ENCODE peak calls at places on chromosomes 16 and 17, in five cellular contexts. One of them, this sample, is unnamed.

GRCh38 chr17:80283116-80283852 is 22.6 kb downstream of the RNF213 start:
- DNase-seq in IMR-90: no peak
- DNase-seq in H1: no peak
- DNase-seq in trophoblast cell: no peak
- DNase-seq in neuronal stem cell: no peak
- DNase-seq in this sample: no peak

GRCh38 chr16:89314858-89315257 is 97.4 kb downstream of the ZNF778 start:
- DNase-seq in IMR-90: no peak
- DNase-seq in H1: no peak
- DNase-seq in trophoblast cell: no peak
- DNase-seq in neuronal stem cell: no peak
- DNase-seq in this sample: no peak

GRCh38 chr16:89360760-89361435 is 129.5 kb downstream of the ANKRD11 start:
- DNase-seq in IMR-90: no peak
- DNase-seq in H1: no peak
- DNase-seq in trophoblast cell: no peak
- DNase-seq in neuronal stem cell: no peak
- DNase-seq in this sample: no peak

GRCh38 chr16:440627-441026 is 15.2 kb downstream of the RAB11FIP3 start:
- DNase-seq in IMR-90: no peak
- DNase-seq in H1: no peak
- DNase-seq in trophoblast cell: no peak
- DNase-seq in neuronal stem cell: no peak
- DNase-seq in this sample: no peak

GRCh38 chr17:45743626-45744326 is 40.3 kb upstream of the CRHR1 start:
- DNase-seq in IMR-90: no peak
- DNase-seq in H1: no peak
- DNase-seq in trophoblast cell: no peak
- DNase-seq in neuronal stem cell: no peak
- DNase-seq in this sample: no peak

GRCh38 chr16:73864868-73865267 is 431.7 kb upstream of the PSMD7 start:
- DNase-seq in IMR-90: no peak
- DNase-seq in H1: no peak
- DNase-seq in trophoblast cell: no peak
- DNase-seq in neuronal stem cell: no peak
- DNase-seq in this sample: no peak

GRCh38 chr17:65170839-65171238 is 33.7 kb downstream of the RGS9 start:
- DNase-seq in IMR-90: peak
- DNase-seq in H1: no peak
- DNase-seq in trophoblast cell: no peak
- DNase-seq in neuronal stem cell: no peak
- DNase-seq in this sample: no peak

GRCh38 chr17:55420067-55420775 is 1.4 kb downstream of the MMD start:
- DNase-seq in IMR-90: no peak
- DNase-seq in H1: no peak
- DNase-seq in trophoblast cell: peak
- DNase-seq in neuronal stem cell: no peak
- DNase-seq in this sample: no peak

GRCh38 chr16:84438971-84439696 is 65.3 kb downstream of the MEAK7 start:
- DNase-seq in IMR-90: no peak
- DNase-seq in H1: no peak
- DNase-seq in trophoblast cell: no peak
- DNase-seq in neuronal stem cell: no peak
- DNase-seq in this sample: no peak

GRCh38 chr17:49895812-49896211 is 47.9 kb upstream of the TAC4 start:
- DNase-seq in IMR-90: no peak
- DNase-seq in H1: no peak
- DNase-seq in trophoblast cell: no peak
- DNase-seq in neuronal stem cell: no peak
- DNase-seq in this sample: no peak

GRCh38 chr16:89172901-89173628 is 1.5 kb downstream of the CDH15 start:
- DNase-seq in IMR-90: no peak
- DNase-seq in H1: no peak
- DNase-seq in trophoblast cell: no peak
- DNase-seq in neuronal stem cell: no peak
- DNase-seq in this sample: no peak

GRCh38 chr16:81035398-81035974 is at the start of gene ATMIN:
- DNase-seq in IMR-90: peak
- DNase-seq in H1: peak
- DNase-seq in trophoblast cell: peak
- DNase-seq in neuronal stem cell: peak
- DNase-seq in this sample: peak

GRCh38 chr17:77098884-77099545 is 41.8 kb upstream of the SEC14L1 start:
- DNase-seq in IMR-90: peak
- DNase-seq in H1: no peak
- DNase-seq in trophoblast cell: peak
- DNase-seq in neuronal stem cell: no peak
- DNase-seq in this sample: no peak

GRCh38 chr17:48582750-48583069 is 4.6 kb upstream of the HOXB4 start:
- DNase-seq in IMR-90: no peak
- DNase-seq in H1: no peak
- DNase-seq in trophoblast cell: no peak
- DNase-seq in neuronal stem cell: no peak
- DNase-seq in this sample: no peak

GRCh38 chr17:48578616-48579560 is 738 bp upstream of the HOXB4 start:
- DNase-seq in IMR-90: peak
- DNase-seq in H1: no peak
- DNase-seq in trophoblast cell: no peak
- DNase-seq in neuronal stem cell: no peak
- DNase-seq in this sample: no peak

GRCh38 chr17:48577330-48577945 is 712 bp downstream of the HOXB4 start:
- DNase-seq in IMR-90: peak
- DNase-seq in H1: no peak
- DNase-seq in trophoblast cell: no peak
- DNase-seq in neuronal stem cell: no peak
- DNase-seq in this sample: no peak

GRCh38 chr17:48577946-48578615 is at the start of gene HOXB4:
- DNase-seq in IMR-90: peak
- DNase-seq in H1: no peak
- DNase-seq in trophoblast cell: peak
- DNase-seq in neuronal stem cell: no peak
- DNase-seq in this sample: peak

DNA sequence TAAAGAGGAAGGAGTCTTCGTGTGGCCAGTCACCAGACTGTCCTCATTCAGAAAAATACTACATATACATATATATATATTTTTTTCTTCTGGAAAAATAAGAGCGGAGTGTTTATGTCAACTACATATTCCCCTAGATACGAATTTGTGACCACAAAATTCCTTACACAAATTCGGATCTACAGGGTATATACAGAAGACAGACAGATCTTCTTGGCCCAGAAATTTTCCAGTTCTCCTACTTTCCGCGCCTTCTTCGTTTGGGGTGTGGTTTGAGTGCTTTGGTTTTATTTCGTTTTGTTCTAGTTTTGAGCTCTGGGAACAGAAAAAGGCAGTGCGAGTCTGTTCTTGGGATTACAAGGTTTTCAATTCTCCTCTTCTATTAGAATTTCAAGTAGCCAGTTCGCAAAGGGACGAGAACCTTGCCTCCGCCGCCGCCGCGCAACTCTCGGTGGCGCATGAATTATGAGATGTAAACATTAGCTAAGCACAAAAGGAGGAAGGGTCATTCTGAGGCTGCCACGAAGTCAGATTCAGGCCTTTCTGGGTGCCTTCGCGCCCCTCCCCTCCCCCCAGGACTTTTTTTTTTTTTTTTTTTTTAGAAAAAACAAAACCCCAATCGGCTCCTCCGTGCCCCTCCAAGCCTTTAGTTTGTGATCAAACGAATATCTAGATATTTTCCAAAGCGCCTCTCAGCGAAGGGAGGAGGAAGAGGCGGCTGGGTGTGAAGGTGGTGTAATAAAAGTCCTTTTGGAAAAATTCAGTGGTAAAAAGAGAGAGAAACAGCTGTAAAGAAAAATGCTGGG is 1.8 kb upstream of the HOXB4 start:
- DNase-seq in IMR-90: peak
- DNase-seq in H1: no peak
- DNase-seq in trophoblast cell: no peak
- DNase-seq in neuronal stem cell: no peak
- DNase-seq in this sample: no peak
- H3K4ac ChIP-seq in IMR-90: peak
- H3K4ac ChIP-seq in H1: no peak
- H3K4ac ChIP-seq in trophoblast cell: no peak
- H3K4ac ChIP-seq in neuronal stem cell: no peak
- H3K4ac ChIP-seq in this sample: no peak

GRCh38 chr17:63552211-63552610 is 1.9 kb downstream of the DCAF7 start:
- DNase-seq in IMR-90: peak
- DNase-seq in H1: no peak
- DNase-seq in trophoblast cell: peak
- DNase-seq in neuronal stem cell: no peak
- DNase-seq in this sample: no peak

GRCh38 chr17:63547083-63547523 is 3.2 kb upstream of the DCAF7 start:
- DNase-seq in IMR-90: no peak
- DNase-seq in H1: no peak
- DNase-seq in trophoblast cell: no peak
- DNase-seq in neuronal stem cell: no peak
- DNase-seq in this sample: no peak

GRCh38 chr17:63549289-63549945 is 860 bp upstream of the DCAF7 start:
- DNase-seq in IMR-90: no peak
- DNase-seq in H1: no peak
- DNase-seq in trophoblast cell: no peak
- DNase-seq in neuronal stem cell: no peak
- DNase-seq in this sample: no peak

GRCh38 chr17:63549946-63550815 is at the start of gene DCAF7:
- DNase-seq in IMR-90: peak
- DNase-seq in H1: peak
- DNase-seq in trophoblast cell: peak
- DNase-seq in neuronal stem cell: peak
- DNase-seq in this sample: peak

DNA sequence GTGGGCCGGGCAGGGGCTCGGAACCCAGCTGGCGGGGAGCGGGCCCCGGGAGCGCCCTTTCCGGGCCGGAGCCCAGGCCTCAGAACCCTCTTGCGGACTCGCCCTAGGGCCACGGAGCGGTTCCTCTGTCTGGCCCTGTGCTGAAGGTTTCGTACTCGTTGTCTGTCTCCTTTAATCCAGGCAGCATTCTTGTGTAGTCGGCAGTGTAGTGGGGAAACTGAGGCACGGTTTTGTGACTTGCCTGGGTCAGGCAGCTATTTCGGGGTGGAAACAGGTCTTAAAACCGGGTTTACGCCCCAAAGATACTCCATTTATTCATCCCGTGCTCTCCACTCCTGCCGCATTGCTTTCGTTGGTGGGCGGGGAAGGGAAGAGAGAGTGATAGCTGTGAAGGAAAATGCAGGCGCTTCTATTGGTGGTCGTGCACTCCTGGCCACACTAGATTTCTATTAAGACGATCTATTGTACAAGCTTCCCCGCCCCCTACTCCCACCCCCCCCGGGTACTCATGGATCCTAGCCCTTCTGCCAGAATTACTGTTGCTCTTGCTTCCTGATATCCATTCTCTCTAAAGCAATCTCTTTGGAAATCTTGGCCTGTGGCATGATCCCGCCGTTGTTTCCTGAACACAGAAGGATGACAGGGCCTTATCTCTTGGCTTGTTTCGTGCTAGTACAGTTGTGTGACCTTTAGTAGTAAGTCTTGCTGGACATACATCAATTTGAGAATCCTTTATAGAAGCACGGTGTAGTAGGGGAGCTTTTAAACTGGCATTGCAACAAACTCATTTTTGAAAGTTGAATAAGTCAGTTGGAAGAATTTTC is 751 bp downstream of the DCAF7 start:
- DNase-seq in IMR-90: peak
- DNase-seq in H1: peak
- DNase-seq in trophoblast cell: peak
- DNase-seq in neuronal stem cell: peak
- DNase-seq in this sample: peak
- H3K14ac ChIP-seq in IMR-90: peak
- H3K14ac ChIP-seq in H1: peak
- H3K14ac ChIP-seq in trophoblast cell: peak
- H3K14ac ChIP-seq in neuronal stem cell: peak
- H3K14ac ChIP-seq in this sample: no peak

GRCh38 chr17:46783031-46783593 is 35.4 kb downstream of the WNT3 start:
- DNase-seq in IMR-90: no peak
- DNase-seq in H1: no peak
- DNase-seq in trophoblast cell: no peak
- DNase-seq in neuronal stem cell: no peak
- DNase-seq in this sample: no peak

GRCh38 chr17:46788300-46788699 is 30.2 kb downstream of the WNT3 start:
- DNase-seq in IMR-90: no peak
- DNase-seq in H1: no peak
- DNase-seq in trophoblast cell: no peak
- DNase-seq in neuronal stem cell: no peak
- DNase-seq in this sample: no peak

GRCh38 chr17:46788796-46789195 is 29.7 kb downstream of the WNT3 start:
- DNase-seq in IMR-90: no peak
- DNase-seq in H1: no peak
- DNase-seq in trophoblast cell: no peak
- DNase-seq in neuronal stem cell: no peak
- DNase-seq in this sample: no peak

GRCh38 chr17:46787478-46787877 is 31.0 kb downstream of the WNT3 start:
- DNase-seq in IMR-90: no peak
- DNase-seq in H1: no peak
- DNase-seq in trophoblast cell: no peak
- DNase-seq in neuronal stem cell: no peak
- DNase-seq in this sample: no peak

DNA sequence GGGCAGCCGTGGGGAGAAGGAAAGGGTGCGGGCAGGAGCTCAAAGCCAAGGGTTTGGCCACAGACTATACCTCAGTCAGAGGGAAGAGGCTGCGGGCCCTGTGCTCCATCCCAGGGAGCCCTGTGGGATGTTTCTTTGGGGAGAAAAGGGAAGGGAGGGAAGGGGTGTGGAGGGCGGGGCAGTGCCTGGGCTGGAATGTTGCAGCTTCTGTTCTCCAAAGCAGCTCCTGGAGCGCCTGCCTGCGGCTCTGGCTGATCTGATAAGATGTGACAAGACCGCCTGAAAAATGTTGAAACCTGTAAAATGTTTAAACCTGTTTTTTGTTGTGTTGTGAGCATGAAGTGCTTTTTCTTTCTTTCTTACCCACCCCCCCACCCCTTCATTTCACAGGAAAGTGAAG is 32.8 kb downstream of the WNT3 start:
- DNase-seq in IMR-90: no peak
- DNase-seq in H1: no peak
- DNase-seq in trophoblast cell: peak
- DNase-seq in neuronal stem cell: no peak
- DNase-seq in this sample: peak
- H3K4ac ChIP-seq in IMR-90: no peak
- H3K4ac ChIP-seq in H1: no peak
- H3K4ac ChIP-seq in trophoblast cell: no peak
- H3K4ac ChIP-seq in neuronal stem cell: no peak
- H3K4ac ChIP-seq in this sample: no peak

DNA sequence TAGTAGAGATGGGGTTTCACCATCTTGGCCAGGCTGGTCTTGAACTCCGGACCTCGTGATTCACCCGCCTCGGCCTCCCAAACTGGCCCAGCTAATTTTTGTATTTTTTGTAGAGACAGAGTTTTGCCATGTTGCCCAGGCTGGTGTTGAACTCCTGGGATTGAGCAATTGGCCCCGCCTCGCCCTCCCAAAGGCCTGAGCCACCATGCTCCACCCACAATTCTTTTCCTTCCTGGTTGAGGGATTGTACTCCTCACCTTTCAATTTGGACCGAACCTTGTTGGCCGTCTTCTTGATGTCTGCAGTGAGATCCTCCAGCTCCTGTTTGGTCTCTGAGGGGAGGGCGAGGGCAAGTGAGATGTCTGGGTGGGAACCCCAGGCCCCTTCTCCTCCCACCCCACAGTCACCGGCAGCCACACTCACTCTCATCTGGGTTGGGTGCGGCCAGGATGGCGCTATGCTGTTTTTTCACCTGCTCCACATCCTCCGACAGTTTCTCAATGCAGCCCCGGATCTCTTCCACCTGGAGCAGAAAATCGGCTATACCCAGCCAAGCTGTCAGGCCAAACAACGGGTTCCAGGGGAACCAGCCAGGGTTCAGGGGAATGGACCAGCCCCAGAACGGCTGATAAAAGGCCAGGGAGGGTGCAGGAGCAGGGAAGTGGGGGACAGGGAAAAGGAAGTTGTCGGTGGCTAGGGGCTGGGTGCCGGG is 9.6 kb downstream of the STX1B start:
- DNase-seq in IMR-90: no peak
- DNase-seq in H1: no peak
- DNase-seq in trophoblast cell: no peak
- DNase-seq in neuronal stem cell: no peak
- DNase-seq in this sample: no peak
- H3K14ac ChIP-seq in IMR-90: no peak
- H3K14ac ChIP-seq in H1: no peak
- H3K14ac ChIP-seq in trophoblast cell: no peak
- H3K14ac ChIP-seq in neuronal stem cell: no peak
- H3K14ac ChIP-seq in this sample: no peak